ENCODE peak calls at places on chromosomes 5 and 9, in seven cellular contexts. W, I, V, M, A, P and H are unnamed samples.

GRCh38 chr5:133661389-133661788 is 49.0 kb upstream of the FSTL4 start:
- DNase-seq in W (no peak), M (no peak), A (no peak), V (no peak), I (no peak), P (no peak), H (no peak)

GRCh38 chr5:32526815-32527214 is 58.5 kb upstream of the SUB1 start:
- DNase-seq in V (no peak), A (no peak), W (no peak), M (no peak), P (no peak), I (no peak), H (no peak)

GRCh38 chr9:131739192-131739961 is 499 bp downstream of the RAPGEF1 start:
- DNase-seq in I (no peak), P (peak; percentile 71), V (no peak), M (no peak), A (peak; percentile 51), W (peak; percentile 14), H (peak; percentile 48)

GRCh38 chr5:54993318-54993717 is 7.9 kb upstream of the ESM1 start:
- DNase-seq in A (peak; percentile 62), W (no peak), P (no peak), I (no peak), M (peak; percentile 38), V (no peak), H (no peak)

GRCh38 chr9:2119490-2120046 is 104.4 kb downstream of the SMARCA2 start:
- DNase-seq in W (no peak), I (no peak), V (no peak), P (no peak), A (no peak), M (no peak), H (no peak)

GRCh38 chr9:79013715-79014610 is 557.8 kb upstream of the TLE4 start:
- DNase-seq in P (no peak), A (no peak), W (no peak), V (peak; percentile 54), I (no peak), M (peak; percentile 38), H (peak; percentile 42)

GRCh38 chr5:2047341-2047927 is 164.7 kb upstream of the IRX4 start:
- DNase-seq in P (peak; percentile 2), I (no peak), M (no peak), A (no peak), W (no peak), V (no peak), H (no peak)

GRCh38 chr9:99012957-99013512 is 69.3 kb downstream of the COL15A1 start:
- DNase-seq in M (no peak), I (no peak), W (no peak), A (peak; percentile 15), V (no peak), P (no peak), H (peak; percentile 53)

GRCh38 chr5:136006164-136006563 is 22.6 kb upstream of the TGFBI start:
- DNase-seq in W (no peak), P (no peak), A (no peak), M (peak; percentile 87), I (no peak), V (peak; percentile 86), H (no peak)

GRCh38 chr9:137866226-137867141 is 11.1 kb upstream of the CACNA1B start:
- DNase-seq in W (no peak), V (no peak), M (no peak), I (no peak), A (peak; percentile 61), P (no peak), H (no peak)

GRCh38 chr5:161548472-161549094 is 2.1 kb upstream of the GABRB2 start:
- DNase-seq in W (peak; percentile 18), M (no peak), A (peak; percentile 60), I (peak; percentile 44), V (no peak), P (peak; percentile 69), H (no peak)

GRCh38 chr5:171858303-171858702 is 72.7 kb downstream of the SMIM23 start:
- DNase-seq in V (no peak), P (no peak), W (no peak), A (peak; percentile 63), I (peak; percentile 65), M (no peak), H (peak; percentile 51)

GRCh38 chr5:7261049-7261448 is 134.9 kb upstream of the ADCY2 start:
- DNase-seq in V (peak; percentile 16), W (peak; percentile 78), I (peak; percentile 94), P (no peak), M (no peak), A (peak; percentile 99), H (peak; percentile 82)

GRCh38 chr5:61678966-61679365 is 346.9 kb downstream of the ZSWIM6 start:
- DNase-seq in V (no peak), M (no peak), W (no peak), I (peak; percentile 71), A (peak; percentile 61), P (no peak), H (no peak)

GRCh38 chr5:63398346-63398745 is 563.9 kb downstream of the HTR1A start:
- DNase-seq in P (no peak), I (peak; percentile 74), A (peak; percentile 97), M (no peak), V (no peak), W (no peak), H (peak; percentile 71)

GRCh38 chr9:132069046-132069898 is 10.4 kb downstream of the MED27 start:
- DNase-seq in P (no peak), I (no peak), A (no peak), W (no peak), V (peak; percentile 47), M (peak; percentile 72), H (no peak)

GRCh38 chr9:93111371-93112115 is 15.5 kb downstream of the CARD19 start:
- DNase-seq in I (no peak), V (no peak), P (no peak), W (no peak), A (no peak), M (peak; percentile 48), H (peak; percentile 66)

GRCh38 chr5:33936004-33936380 is 194 bp upstream of the RXFP3 start:
- DNase-seq in P (peak; percentile 94), V (peak; percentile 72), A (peak; percentile 77), W (peak; percentile 80), M (peak; percentile 54), I (peak; percentile 82), H (no peak)

GRCh38 chr5:152364172-152364571 is 40.9 kb downstream of the NMUR2 start:
- DNase-seq in P (no peak), V (no peak), A (no peak), M (no peak), W (no peak), I (no peak), H (no peak)

GRCh38 chr5:152364899-152365298 is 40.2 kb downstream of the NMUR2 start:
- DNase-seq in W (no peak), V (no peak), P (no peak), M (no peak), A (no peak), I (no peak), H (no peak)

GRCh38 chr5:152359169-152359568 is 45.9 kb downstream of the NMUR2 start:
- DNase-seq in A (no peak), W (no peak), M (no peak), V (no peak), P (no peak), I (no peak), H (peak; percentile 17)
- H3K18ac ChIP-seq in A (no peak overlapping the region), W (no peak overlapping the region), M (no peak overlapping the region), V (no peak overlapping the region), P (no peak overlapping the region), I (no peak overlapping the region), H (no peak overlapping the region)

GRCh38 chr5:177497297-177498012 is at the start of gene PDLIM7:
- DNase-seq in P (peak; percentile 99), I (peak; percentile 98), M (peak; percentile 97), A (peak; percentile 99), W (peak; percentile 99), V (peak; percentile 97), H (peak; percentile 99)
- H2BK5ac ChIP-seq in P (peak within 1 kb of the TSS; percentile 91), I (no peak within 1 kb of the TSS), M (peak within 1 kb of the TSS; percentile 100), A (peak within 1 kb of the TSS; percentile 98), W (peak within 1 kb of the TSS; percentile 99), V (peak within 1 kb of the TSS; percentile 98), H (peak within 1 kb of the TSS; percentile 96)

DNA sequence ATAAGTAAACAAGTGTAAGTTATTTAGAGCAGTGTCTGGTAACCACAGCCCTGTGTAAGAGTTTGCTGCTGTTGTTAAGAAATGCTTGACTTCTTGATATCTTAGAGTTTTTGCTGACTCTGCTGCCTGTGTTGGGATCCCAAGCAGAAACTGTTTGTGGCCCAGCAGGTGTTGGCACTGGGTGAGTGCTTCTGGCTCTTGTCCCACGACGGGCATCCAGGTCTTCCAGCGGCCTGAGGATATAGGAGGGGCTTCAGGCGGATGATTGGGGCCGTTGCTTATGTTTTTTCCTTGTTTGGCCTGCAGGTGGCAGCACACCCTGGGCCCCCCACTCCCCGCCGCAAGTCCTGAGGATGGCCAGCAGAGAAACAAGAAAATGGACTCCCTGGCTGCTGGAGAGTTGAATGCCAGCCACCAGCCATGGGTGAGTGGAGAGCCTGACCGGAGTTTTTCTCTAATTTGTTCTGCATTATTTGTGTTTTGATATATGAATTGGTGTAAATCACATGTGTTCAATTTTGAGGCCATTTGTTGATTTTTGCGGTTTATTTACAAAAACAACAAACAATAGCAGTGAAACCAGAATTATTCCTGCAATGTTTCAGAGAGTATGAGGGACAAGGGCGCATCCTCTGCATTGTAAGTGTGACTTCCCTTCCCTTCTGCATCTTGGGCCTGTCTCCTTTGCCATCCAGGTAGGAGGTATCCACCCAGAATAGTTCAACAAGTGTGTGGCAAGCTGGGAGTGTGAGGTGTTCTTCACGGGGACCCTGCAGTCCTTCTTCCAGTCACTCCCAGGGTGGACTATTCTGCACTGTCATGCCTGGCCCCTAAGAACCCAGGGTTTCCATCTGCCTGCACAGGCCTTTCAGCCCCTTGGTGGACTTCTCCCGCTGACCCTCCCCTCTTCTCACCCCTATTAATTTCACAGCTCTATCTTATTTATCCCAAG is 50.3 kb downstream of the SLC22A5 start:
- DNase-seq in I (peak; percentile 89), P (peak; percentile 84), A (peak; percentile 88), M (peak; percentile 72), W (peak; percentile 66), V (peak; percentile 84), H (peak; percentile 62)
- H3K18ac ChIP-seq in I (no peak overlapping the region), P (no peak overlapping the region), A (no peak overlapping the region), M (peak overlapping the region; percentile 56), W (no peak overlapping the region), V (peak overlapping the region; percentile 56), H (no peak overlapping the region)

GRCh38 chr5:176627582-176627981 is 2.8 kb downstream of the SNCB start:
- DNase-seq in M (no peak), I (no peak), V (no peak), W (no peak), A (no peak), P (no peak), H (no peak)

GRCh38 chr5:176625512-176625911 is 4.8 kb downstream of the SNCB start:
- DNase-seq in V (no peak), I (no peak), W (no peak), P (no peak), M (no peak), A (no peak), H (no peak)

GRCh38 chr5:176625966-176626875 is 4.1 kb downstream of the SNCB start:
- DNase-seq in M (no peak), I (no peak), P (no peak), V (no peak), A (no peak), W (no peak), H (no peak)

GRCh38 chr5:176628406-176629228 is 1.7 kb downstream of the SNCB start:
- DNase-seq in P (no peak), A (no peak), V (no peak), W (no peak), I (no peak), M (no peak), H (no peak)

DNA sequence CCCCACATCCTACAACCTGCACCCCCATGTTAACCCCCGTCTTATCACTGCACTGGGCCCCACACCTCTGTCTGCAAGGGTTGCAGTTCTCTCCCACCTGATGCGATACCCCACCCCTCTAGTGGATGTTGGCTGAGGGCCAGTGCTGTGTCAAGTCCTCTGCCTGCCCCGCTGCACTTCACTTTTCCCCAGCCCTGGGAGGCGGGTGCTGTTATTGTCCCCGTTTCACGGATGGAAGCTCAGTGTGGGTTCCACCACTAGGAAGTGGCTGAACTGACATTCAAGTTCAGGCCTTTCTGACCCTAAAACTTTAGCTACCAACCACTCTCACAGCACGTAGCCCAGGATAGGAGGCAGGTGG is 3.5 kb downstream of the SNCB start:
- DNase-seq in I (no peak), A (no peak), W (no peak), M (no peak), P (no peak), V (no peak), H (no peak)
- H2BK5ac ChIP-seq in I (no peak overlapping the region), A (no peak overlapping the region), W (no peak overlapping the region), M (no peak overlapping the region), P (no peak overlapping the region), V (no peak overlapping the region), H (no peak overlapping the region)